ENCODE peak calls at places on chromosomes 13 and 19, in ten cellular contexts. Q is breast epithelium, V is upper lobe of left lung, D is GM23338, F is HepG2, J is GM12878, O is endothelial cell of umbilical vein, T is suprapubic skin, R is HCT116, B is SK-N-SH. Y is an unnamed sample. For H3K4me1, the result is how much of the 10 kb centered on the place peaks cover.

GRCh38 chr19:934865-935422 is 9.1 kb downstream of the ARID3A start:
- DNase-seq in F (peak), D (no peak), Q (peak), O (peak), V (peak), T (peak), B (peak), J (no peak), R (no peak), Y (peak)

GRCh38 chr19:10286803-10287737 is at the start of gene ICAM4:
- DNase-seq in T (no peak), O (peak), B (peak), J (no peak), F (peak), D (peak), R (no peak), V (peak), Q (no peak), Y (peak)

GRCh38 chr19:49581007-49581508 is at the start of gene PRRG2:
- DNase-seq in Q (peak), B (no peak), R (peak), V (peak), J (no peak), T (no peak), D (peak), F (no peak), O (no peak), Y (peak)

GRCh38 chr19:49361438-49362047 is 673 bp downstream of the TEAD2 start:
- DNase-seq in R (peak), T (peak), B (peak), V (peak), Q (peak), O (peak), F (peak), J (no peak), D (peak), Y (peak)

GRCh38 chr13:111371720-111372119 is 51.3 kb downstream of the TEX29 start:
- DNase-seq in D (no peak), Q (no peak), R (no peak), F (no peak), T (no peak), V (no peak), B (no peak), O (no peak), J (no peak), Y (no peak)

GRCh38 chr13:58594978-58595600 is 963.5 kb downstream of the PCDH17 start:
- DNase-seq in R (no peak), Q (no peak), F (no peak), V (no peak), O (no peak), J (no peak), T (no peak), B (no peak), D (no peak), Y (no peak)

GRCh38 chr13:104021806-104022397 is 955.7 kb upstream of the SLC10A2 start:
- DNase-seq in F (no peak), R (no peak), Q (no peak), T (no peak), J (no peak), O (no peak), B (no peak), V (no peak), D (no peak), Y (no peak)

GRCh38 chr19:11324079-11324661 is 15.3 kb downstream of the RAB3D start:
- DNase-seq in B (peak), Q (peak), T (peak), O (peak), J (peak), V (peak), R (no peak), F (peak), D (no peak), Y (peak)

GRCh38 chr13:110105136-110105535 is 201.8 kb downstream of the COL4A1 start:
- DNase-seq in V (peak), F (no peak), D (no peak), B (no peak), Q (no peak), T (no peak), R (no peak), O (no peak), J (no peak), Y (no peak)

GRCh38 chr13:39448831-39449230 is 154.2 kb downstream of the LHFPL6 start:
- DNase-seq in F (no peak), Q (no peak), O (no peak), V (no peak), T (no peak), R (no peak), D (no peak), B (no peak), J (no peak), Y (no peak)

GRCh38 chr19:55644191-55644833 is 863 bp downstream of the ZNF581 start:
- DNase-seq in D (no peak), Q (no peak), F (no peak), O (no peak), R (no peak), J (no peak), T (no peak), B (peak), V (no peak), Y (no peak)

GRCh38 chr19:55645512-55645881 is 2.0 kb downstream of the ZNF581 start:
- DNase-seq in V (no peak), D (no peak), T (no peak), F (no peak), O (no peak), Q (no peak), R (no peak), J (no peak), B (peak), Y (no peak)

GRCh38 chr19:55643003-55643732 is at the start of gene ZNF581:
- DNase-seq in R (no peak), B (peak), D (peak), F (peak), O (peak), V (peak), J (peak), Q (no peak), T (peak), Y (peak)

GRCh38 chr19:55643733-55644116 is 276 bp downstream of the ZNF581 start:
- DNase-seq in B (no peak), Q (no peak), R (no peak), T (no peak), J (no peak), V (no peak), O (no peak), D (no peak), F (no peak), Y (no peak)

GRCh38 chr19:55644842-55645511 is 1.5 kb downstream of the ZNF581 start:
- DNase-seq in D (no peak), O (no peak), F (no peak), V (no peak), J (no peak), Q (no peak), B (peak), T (no peak), R (no peak), Y (no peak)
- H3K4me1 ChIP-seq in D (under half), O (under half), F (half or more), V (half or more), J (under half), Q (under half), B (under half), T (half or more), R (under half), Y (half or more)

DNA sequence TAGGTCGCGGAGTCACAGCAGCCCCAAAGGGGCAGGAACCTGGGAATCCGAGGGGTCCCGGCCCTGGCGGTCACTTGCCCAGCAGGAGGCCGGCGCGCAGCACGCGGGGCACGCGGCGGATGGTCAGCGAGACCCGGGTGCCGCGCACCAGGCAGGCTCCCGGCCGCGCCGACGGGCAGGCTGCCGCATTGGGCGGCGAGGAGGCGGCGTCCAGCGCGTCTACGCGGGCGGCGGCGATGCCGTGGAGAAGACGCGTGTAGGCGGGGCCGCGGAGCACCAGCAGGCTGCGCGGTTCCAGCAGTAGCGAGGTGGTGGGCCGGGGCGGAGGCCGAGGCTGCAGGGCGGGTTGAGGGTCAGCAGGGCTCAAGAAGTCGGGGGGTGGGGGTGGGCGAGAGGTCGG is 607 bp upstream of the SYNE4 start:
- DNase-seq in V (peak), Q (peak), B (peak), T (no peak), R (no peak), J (no peak), F (no peak), D (peak), O (peak), Y (peak)
- TF ChIP-seq POLR2AphosphoS5 in V (peak), Q (no peak), B (no peak), T (no peak), R (peak), J (no peak), F (no peak), D (peak), O (peak), Y (peak)

GRCh38 chr13:43916828-43917227 is 37.1 kb downstream of the LACC1 start:
- DNase-seq in D (no peak), R (no peak), V (no peak), O (no peak), B (no peak), T (no peak), Q (no peak), J (no peak), F (no peak), Y (no peak)
- H3K4me1 ChIP-seq in D (under half), R (under half), V (under half), O (under half), B (under half), T (under half), Q (under half), J (under half), F (under half), Y (under half)

GRCh38 chr19:45547965-45548609 is 36.5 kb downstream of the OPA3 start:
- DNase-seq in F (no peak), B (no peak), T (no peak), J (no peak), D (no peak), V (peak), Q (peak), O (no peak), R (peak), Y (no peak)
- TF ChIP-seq POLR2AphosphoS5 in F (no peak), B (no peak), T (no peak), J (no peak), D (no peak), V (peak), Q (no peak), O (no peak), R (peak), Y (no peak)